ENCODE peak calls at places on chromosome 22, in seven cellular contexts. W is K562, S is HCT116, D is OCI-LY7, A is fibroblast of lung, B is trophoblast cell, O is H9. G is an unnamed sample.

GRCh38 chr22:46050451-46050845 is 73.5 kb upstream of the WNT7B start:
- DNase-seq in A (no peak), D (no peak), B (no peak), W (no peak), S (no peak), O (no peak), G (no peak)

GRCh38 chr22:32916025-32916424 is 114.5 kb downstream of the TIMP3 start:
- DNase-seq in D (no peak), B (no peak), W (no peak), S (no peak), O (no peak), A (peak), G (no peak)

GRCh38 chr22:48838376-48838775 is 989.3 kb downstream of the BRD1 start:
- DNase-seq in W (no peak), B (no peak), S (no peak), O (no peak), D (no peak), A (no peak), G (no peak)

GRCh38 chr22:39077513-39077840 is 402 bp downstream of the APOBEC3G start:
- DNase-seq in A (no peak), D (no peak), W (peak), S (no peak), O (no peak), B (no peak), G (no peak)

GRCh38 chr22:41417622-41418390 is 28.8 kb downstream of the TOB2 start:
- DNase-seq in B (no peak), O (no peak), S (no peak), W (no peak), A (peak), D (no peak), G (no peak)

GRCh38 chr22:45212992-45213751 is 27.5 kb downstream of the KIAA0930 start:
- DNase-seq in S (no peak), W (no peak), O (no peak), B (peak), A (peak), D (no peak), G (no peak)

GRCh38 chr22:31056986-31057599 is 24.0 kb upstream of the SMTN start:
- DNase-seq in D (no peak), O (no peak), W (no peak), S (no peak), A (no peak), B (no peak), G (no peak)

GRCh38 chr22:46848227-46848626 is 85.8 kb downstream of the TBC1D22A start:
- DNase-seq in W (no peak), D (no peak), A (peak), O (no peak), B (peak), S (no peak), G (no peak)

GRCh38 chr22:47574551-47574950 is 812.1 kb downstream of the TBC1D22A start:
- DNase-seq in O (no peak), S (no peak), A (no peak), B (no peak), W (no peak), D (no peak), G (no peak)

GRCh38 chr22:44870021-44870420 is 117.6 kb downstream of the ARHGAP8 start:
- DNase-seq in S (peak), W (peak), A (peak), D (no peak), B (no peak), O (peak), G (no peak)

GRCh38 chr22:16960220-16960883 is 47.7 kb downstream of the GAB4 start:
- DNase-seq in B (no peak), D (no peak), A (no peak), O (no peak), S (no peak), W (peak), G (no peak)

GRCh38 chr22:46214616-46215015 is 35.5 kb downstream of the CDPF1 start:
- DNase-seq in B (no peak), O (no peak), A (no peak), D (no peak), S (no peak), W (no peak), G (no peak)

GRCh38 chr22:42397332-42398246 is 34.6 kb downstream of the NFAM1 start:
- DNase-seq in S (no peak), D (peak), O (no peak), A (no peak), W (no peak), B (no peak), G (no peak)

GRCh38 chr22:43999378-43999777 is 24.7 kb upstream of the PARVB start:
- DNase-seq in D (no peak), A (no peak), O (no peak), B (no peak), S (no peak), W (no peak), G (no peak)

GRCh38 chr22:21760640-21761039 is 25.0 kb upstream of the YPEL1 start:
- DNase-seq in O (no peak), S (no peak), A (peak), B (no peak), W (peak), D (no peak), G (no peak)

GRCh38 chr22:48559647-48560388 is 1267.9 kb downstream of the BRD1 start:
- DNase-seq in D (no peak), B (no peak), S (no peak), W (no peak), O (no peak), A (no peak), G (no peak)

GRCh38 chr22:46070215-46070721 is 80.1 kb upstream of the PPARA start:
- DNase-seq in W (no peak), D (peak), B (no peak), A (no peak), O (peak), S (no peak), G (no peak)

GRCh38 chr22:49582171-49582570 is 245.5 kb downstream of the BRD1 start:
- DNase-seq in B (no peak), A (no peak), W (no peak), D (no peak), S (no peak), O (no peak), G (no peak)

GRCh38 chr22:17131686-17132085 is 10.5 kb upstream of the TMEM121B start:
- DNase-seq in D (no peak), O (no peak), B (peak), S (no peak), W (no peak), A (no peak), G (no peak)

GRCh38 chr22:19107730-19108074 is 14.5 kb downstream of the DGCR2 start:
- DNase-seq in S (no peak), D (no peak), W (no peak), B (no peak), A (no peak), O (no peak), G (no peak)

GRCh38 chr22:16838073-16838472 is 12.9 kb upstream of the XKR3 start:
- DNase-seq in O (no peak), D (no peak), S (no peak), W (no peak), A (no peak), B (no peak), G (no peak)

GRCh38 chr22:46604306-46604690 is 15.9 kb upstream of the GRAMD4 start:
- DNase-seq in O (no peak), D (no peak), W (peak), A (no peak), S (no peak), B (no peak), G (no peak)

GRCh38 chr22:23210428-23211170 is 30.3 kb downstream of the BCR start:
- DNase-seq in A (no peak), D (no peak), S (no peak), O (no peak), W (peak), B (no peak), G (no peak)

GRCh38 chr22:23211622-23212021 is 31.3 kb downstream of the BCR start:
- DNase-seq in W (peak), S (no peak), B (no peak), A (no peak), O (no peak), D (no peak), G (no peak)

GRCh38 chr22:23213031-23213555 is 32.8 kb downstream of the BCR start:
- DNase-seq in W (peak), S (no peak), O (no peak), B (no peak), A (no peak), D (no peak), G (no peak)

GRCh38 chr22:23213581-23214341 is 33.5 kb downstream of the BCR start:
- DNase-seq in B (no peak), W (peak), O (no peak), S (no peak), D (no peak), A (no peak), G (no peak)

GRCh38 chr22:23212061-23213030 is 32.0 kb downstream of the BCR start:
- DNase-seq in S (no peak), O (no peak), B (no peak), W (peak), D (peak), A (no peak), G (no peak)
- H3K27ac ChIP-seq in S (no peak), O (no peak), B (no peak), W (no peak), D (peak), A (no peak), G (no peak)

GRCh38 chr22:29638678-29639077 is 35.2 kb downstream of the NF2 start:
- DNase-seq in A (no peak), W (no peak), O (no peak), B (no peak), S (no peak), D (no peak), G (no peak)

GRCh38 chr22:29641781-29642355 is 38.4 kb downstream of the NF2 start:
- DNase-seq in S (no peak), D (no peak), A (no peak), B (no peak), O (no peak), W (no peak), G (no peak)

GRCh38 chr22:29642694-29643093 is 39.3 kb downstream of the NF2 start:
- DNase-seq in S (no peak), B (no peak), D (no peak), O (no peak), A (no peak), W (no peak), G (no peak)

GRCh38 chr22:29639096-29639495 is 35.7 kb downstream of the NF2 start:
- DNase-seq in O (no peak), S (no peak), A (no peak), D (no peak), W (no peak), B (no peak), G (no peak)

GRCh38 chr22:29641052-29641780 is 37.8 kb downstream of the NF2 start:
- DNase-seq in W (no peak), A (no peak), S (no peak), B (no peak), D (no peak), O (no peak), G (no peak)
- H3K4me2 ChIP-seq in W (no peak), A (no peak), S (no peak), B (no peak), D (no peak), O (no peak), G (no peak)

GRCh38 chr22:38016182-38017078 is 32.1 kb upstream of the SOX10 start:
- DNase-seq in A (peak), W (no peak), O (no peak), D (no peak), S (no peak), B (no peak), G (no peak)

GRCh38 chr22:38017939-38018885 is 33.9 kb upstream of the SOX10 start:
- DNase-seq in B (no peak), D (no peak), W (peak), A (no peak), S (no peak), O (no peak), G (no peak)

GRCh38 chr22:38018938-38019827 is 34.8 kb upstream of the SOX10 start:
- DNase-seq in A (no peak), O (no peak), S (no peak), D (no peak), W (no peak), B (no peak), G (no peak)

GRCh38 chr22:38014083-38014482 is 29.7 kb upstream of the SOX10 start:
- DNase-seq in W (no peak), D (no peak), B (no peak), A (no peak), O (no peak), S (no peak), G (no peak)

GRCh38 chr22:38017272-38017920 is 33.0 kb upstream of the SOX10 start:
- DNase-seq in D (no peak), B (no peak), O (no peak), S (no peak), A (peak), W (no peak), G (no peak)
- H3K27ac ChIP-seq in D (no peak), B (no peak), O (no peak), S (no peak), A (no peak), W (no peak), G (no peak)

DNA sequence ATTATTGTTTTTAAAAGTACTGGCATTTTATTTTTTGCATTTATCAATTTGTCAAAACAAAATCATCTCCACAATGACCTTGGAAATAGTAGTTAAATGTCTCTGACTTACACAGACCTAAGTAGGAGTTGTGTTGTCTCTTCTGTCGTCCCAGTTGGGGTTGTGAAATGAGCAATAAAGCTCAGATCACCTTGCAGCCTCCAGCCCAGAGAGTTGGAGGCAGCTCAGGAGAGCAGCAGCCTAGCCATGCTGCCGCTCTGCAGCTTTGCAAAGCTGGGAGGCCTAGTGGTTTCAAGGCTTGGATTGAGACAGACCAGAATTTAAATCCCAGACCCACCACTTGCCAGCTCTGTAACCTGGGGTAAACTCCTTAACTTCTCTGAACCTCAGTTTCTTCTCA is 65.2 kb upstream of the CRYBB3 start:
- DNase-seq in S (no peak), D (no peak), B (no peak), W (no peak), A (no peak), O (no peak), G (no peak)
- H3K4me2 ChIP-seq in S (no peak), D (no peak), B (no peak), W (no peak), A (no peak), O (no peak), G (no peak)

GRCh38 chr22:36134167-36134566 is 26.4 kb downstream of the APOL3 start:
- DNase-seq in A (no peak), D (no peak), B (no peak), W (no peak), O (no peak), S (no peak), G (no peak)
- H3K27ac ChIP-seq in A (no peak), D (no peak), B (no peak), W (no peak), O (no peak), S (no peak), G (no peak)

GRCh38 chr22:40310771-40311120 is 35.6 kb upstream of the ADSL start:
- DNase-seq in S (no peak), A (no peak), O (no peak), D (no peak), W (no peak), B (peak), G (no peak)
- H3K4me2 ChIP-seq in S (no peak), A (peak), O (no peak), D (no peak), W (no peak), B (no peak), G (no peak)